ENCODE peak calls at places on chromosomes 7 and 10, in ten cellular contexts. Q is AG10803, H is neural progenitor cell, Y is left lung, N is fibroblast of lung, W is left ventricle myocardium inferior, Z is astrocyte of the spinal cord, C is sigmoid colon, D is choroid plexus epithelial cell, X is colonic mucosa. B is an unnamed sample.

GRCh38 chr10:84715911-84716310 is 387.5 kb downstream of the CCSER2 start:
- DNase-seq in Q (no peak), H (peak; percentile 81), Y (no peak), N (no peak), W (no peak), Z (peak; percentile 1), C (no peak), D (peak; percentile 54), X (peak; percentile 21), B (peak; percentile 1)

GRCh38 chr7:17434191-17434590 is 135.7 kb downstream of the AHR start:
- DNase-seq in Q (peak; percentile 12), H (no peak), Y (no peak), N (no peak), W (no peak), Z (no peak), C (no peak), D (no peak), X (no peak), B (no peak)

GRCh38 chr7:140053812-140054539 is 8.8 kb downstream of the PARP12 start:
- DNase-seq in Q (no peak), H (no peak), Y (no peak), N (no peak), W (no peak), Z (no peak), C (no peak), D (no peak), X (no peak), B (no peak)

GRCh38 chr7:138893258-138893657 is 87.9 kb downstream of the KIAA1549 start:
- DNase-seq in Q (no peak), H (no peak), Y (no peak), N (no peak), W (no peak), Z (no peak), C (no peak), D (no peak), X (no peak), B (no peak)

GRCh38 chr10:112996462-112996861 is 46.4 kb downstream of the TCF7L2 start:
- DNase-seq in Q (no peak), H (no peak), Y (no peak), N (no peak), W (no peak), Z (no peak), C (no peak), D (no peak), X (no peak), B (no peak)

GRCh38 chr10:94006591-94007550 is 13.1 kb downstream of the PLCE1 start:
- DNase-seq in Q (peak; percentile 90), H (no peak), Y (no peak), N (peak; percentile 99), W (no peak), Z (peak; percentile 94), C (no peak), D (peak; percentile 67), X (peak; percentile 80), B (no peak)

GRCh38 chr7:2572101-2572842 is 13.5 kb downstream of the IQCE start:
- DNase-seq in Q (no peak), H (no peak), Y (no peak), N (peak; percentile 81), W (no peak), Z (peak; percentile 53), C (no peak), D (peak; percentile 60), X (no peak), B (no peak)

GRCh38 chr10:22444219-22444788 is 99.0 kb downstream of the SPAG6 start:
- DNase-seq in Q (no peak), H (no peak), Y (no peak), N (no peak), W (no peak), Z (no peak), C (no peak), D (no peak), X (no peak), B (no peak)

GRCh38 chr7:158024351-158024715 is 563.3 kb downstream of the PTPRN2 start:
- DNase-seq in Q (no peak), H (no peak), Y (no peak), N (no peak), W (no peak), Z (no peak), C (peak; percentile 55), D (no peak), X (no peak), B (no peak)

GRCh38 chr7:98329974-98330373 is 48.5 kb downstream of the BRI3 start:
- DNase-seq in Q (peak; percentile 64), H (no peak), Y (no peak), N (peak; percentile 87), W (no peak), Z (peak; percentile 73), C (no peak), D (peak; percentile 66), X (no peak), B (no peak)

GRCh38 chr7:29853072-29853471 is 46.8 kb downstream of the WIPF3 start:
- DNase-seq in Q (no peak), H (no peak), Y (no peak), N (no peak), W (no peak), Z (no peak), C (no peak), D (no peak), X (no peak), B (no peak)

GRCh38 chr7:48113270-48113669 is 24.2 kb downstream of the UPP1 start:
- DNase-seq in Q (no peak), H (no peak), Y (no peak), N (no peak), W (no peak), Z (no peak), C (no peak), D (no peak), X (no peak), B (no peak)

GRCh38 chr10:49516216-49516970 is 22.5 kb downstream of the ERCC6 start:
- DNase-seq in Q (no peak), H (no peak), Y (no peak), N (no peak), W (no peak), Z (no peak), C (no peak), D (no peak), X (no peak), B (no peak)

GRCh38 chr10:88012627-88013026 is 149.2 kb downstream of the PTEN start:
- DNase-seq in Q (peak; percentile 15), H (no peak), Y (no peak), N (no peak), W (no peak), Z (no peak), C (no peak), D (no peak), X (no peak), B (no peak)

GRCh38 chr7:80392229-80393169 is 119.4 kb downstream of the GNAT3 start:
- DNase-seq in Q (peak; percentile 56), H (no peak), Y (no peak), N (peak; percentile 26), W (no peak), Z (peak; percentile 66), C (no peak), D (peak; percentile 78), X (no peak), B (no peak)

GRCh38 chr7:19713676-19714075 is 4.8 kb upstream of the POLR1F start:
- DNase-seq in Q (peak; percentile 51), H (peak; percentile 37), Y (no peak), N (peak; percentile 39), W (no peak), Z (peak; percentile 55), C (no peak), D (peak; percentile 68), X (no peak), B (peak; percentile 20)

GRCh38 chr7:36037121-36037662 is 115.9 kb upstream of the EEPD1 start:
- DNase-seq in Q (peak; percentile 66), H (no peak), Y (no peak), N (peak; percentile 94), W (peak; percentile 50), Z (peak; percentile 82), C (no peak), D (peak; percentile 95), X (peak; percentile 34), B (no peak)

GRCh38 chr7:129184979-129185670 is 3.3 kb upstream of the SMO start:
- DNase-seq in Q (no peak), H (no peak), Y (no peak), N (no peak), W (no peak), Z (no peak), C (no peak), D (no peak), X (no peak), B (no peak)

DNA sequence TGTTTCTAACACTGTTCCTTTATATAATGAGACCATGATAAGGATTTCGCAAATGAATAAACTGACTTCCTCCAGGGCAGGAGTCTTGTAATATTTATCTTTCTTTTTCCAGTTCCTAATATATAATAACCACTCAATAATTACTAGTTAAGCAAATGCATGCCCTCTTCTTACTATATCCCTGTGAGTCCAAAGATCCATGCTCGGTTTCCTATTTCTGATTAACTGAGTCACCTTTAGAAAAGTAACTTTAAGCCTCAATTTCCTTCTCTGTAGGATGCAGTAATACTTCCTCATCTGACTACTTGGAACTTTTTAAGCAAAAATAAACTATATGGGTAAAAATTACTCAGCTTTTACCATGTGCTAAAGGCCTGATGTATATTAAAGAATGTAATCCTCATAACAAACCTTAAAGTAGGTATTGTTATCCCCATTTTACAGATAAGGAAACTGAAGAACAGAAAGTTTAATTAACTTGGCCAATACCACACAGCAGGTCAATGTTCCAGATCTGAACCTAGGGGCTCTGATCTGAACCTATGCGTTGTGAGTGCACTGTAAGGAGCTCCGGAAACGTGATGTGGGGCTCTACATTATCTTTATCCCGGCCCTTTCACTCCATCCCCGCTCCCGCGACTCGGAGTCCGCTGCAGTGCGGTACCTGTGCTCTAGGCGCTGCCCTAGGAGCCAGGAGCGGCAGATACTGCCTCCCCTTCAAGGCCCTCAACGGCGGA is 463 bp downstream of the COX15 start:
- DNase-seq in Q (no peak), H (no peak), Y (no peak), N (no peak), W (no peak), Z (no peak), C (no peak), D (no peak), X (no peak), B (no peak)
- TF ChIP-seq CTCF in Q (peak; percentile 17), H (peak; percentile 23), Y (no peak), N (no peak), W (no peak), Z (no peak), C (no peak), D (peak; percentile 9), X (no peak), B (no peak)

GRCh38 chr10:17673517-17674051 is 29.6 kb downstream of the STAM start:
- DNase-seq in Q (peak; percentile 90), H (peak; percentile 61), Y (no peak), N (peak; percentile 98), W (no peak), Z (peak; percentile 94), C (no peak), D (peak; percentile 98), X (no peak), B (no peak)
- H3K4me3 ChIP-seq in Q (no peak overlapping the region), H (no peak overlapping the region), Y (no peak overlapping the region), N (no peak overlapping the region), W (no peak overlapping the region), Z (no peak overlapping the region), C (no peak overlapping the region), D (no peak overlapping the region), X (no peak overlapping the region), B (no peak overlapping the region)

GRCh38 chr7:118169146-118169545 is 14.8 kb upstream of the LSM8 start:
- DNase-seq in Q (peak; percentile 39), H (no peak), Y (no peak), N (peak; percentile 28), W (no peak), Z (no peak), C (no peak), D (peak; percentile 32), X (no peak), B (no peak)
- TF ChIP-seq CTCF in Q (peak; percentile 32), H (no peak), Y (no peak), N (no peak), W (no peak), Z (peak; percentile 15), C (no peak), D (peak; percentile 19), X (no peak), B (peak; percentile 25)

GRCh38 chr10:27747096-27747451 is 1.5 kb upstream of the MKX start:
- DNase-seq in Q (peak; percentile 16), H (peak; percentile 64), Y (no peak), N (no peak), W (no peak), Z (no peak), C (no peak), D (no peak), X (no peak), B (no peak)
- H3K4me3 ChIP-seq in Q (peak overlapping the region; percentile 9), H (peak overlapping the region; percentile 57), Y (no peak overlapping the region), N (no peak overlapping the region), W (no peak overlapping the region), Z (no peak overlapping the region), C (no peak overlapping the region), D (no peak overlapping the region), X (no peak overlapping the region), B (no peak overlapping the region)

B was measured in epithelial cell of proximal tubule.